ENCODE peak calls at places on chromosomes 4 and X, in seven cellular contexts. One of them, this sample, is unnamed. For H3K9me3 and H3K4me1, the result is how much of the 10 kb centered on the place peaks cover.

GRCh38 chrX:123878177-123878576 is 18.3 kb downstream of the XIAP start:
- DNase-seq in hepatocyte: no peak
- DNase-seq in sigmoid colon: no peak
- DNase-seq in heart left ventricle: no peak
- DNase-seq in mucosa of descending colon: no peak
- DNase-seq in BE2C: no peak
- DNase-seq in psoas muscle: no peak
- DNase-seq in this sample: no peak

GRCh38 chr4:147059064-147059731 is 113.5 kb upstream of the TTC29 start:
- DNase-seq in hepatocyte: no peak
- DNase-seq in sigmoid colon: no peak
- DNase-seq in heart left ventricle: no peak
- DNase-seq in mucosa of descending colon: no peak
- DNase-seq in BE2C: no peak
- DNase-seq in psoas muscle: no peak
- DNase-seq in this sample: no peak

GRCh38 chrX:143873343-143873742 is 10.5 kb upstream of the UBE2NL start:
- DNase-seq in hepatocyte: no peak
- DNase-seq in sigmoid colon: no peak
- DNase-seq in heart left ventricle: no peak
- DNase-seq in mucosa of descending colon: no peak
- DNase-seq in BE2C: no peak
- DNase-seq in psoas muscle: no peak
- DNase-seq in this sample: no peak

GRCh38 chr4:22688236-22688635 is 4.5 kb upstream of the GBA3 start:
- DNase-seq in hepatocyte: no peak
- DNase-seq in sigmoid colon: no peak
- DNase-seq in heart left ventricle: no peak
- DNase-seq in mucosa of descending colon: no peak
- DNase-seq in BE2C: no peak
- DNase-seq in psoas muscle: no peak
- DNase-seq in this sample: no peak

GRCh38 chr4:155478336-155478825 is 101.6 kb upstream of the MAP9 start:
- DNase-seq in hepatocyte: no peak
- DNase-seq in sigmoid colon: no peak
- DNase-seq in heart left ventricle: no peak
- DNase-seq in mucosa of descending colon: no peak
- DNase-seq in BE2C: no peak
- DNase-seq in psoas muscle: no peak
- DNase-seq in this sample: no peak

GRCh38 chr4:75490155-75490554 is 24.0 kb downstream of the RCHY1 start:
- DNase-seq in hepatocyte: peak
- DNase-seq in sigmoid colon: no peak
- DNase-seq in heart left ventricle: no peak
- DNase-seq in mucosa of descending colon: no peak
- DNase-seq in BE2C: no peak
- DNase-seq in psoas muscle: no peak
- DNase-seq in this sample: no peak

GRCh38 chr4:138898282-138898681 is 117.3 kb upstream of the NOCT start:
- DNase-seq in hepatocyte: peak
- DNase-seq in sigmoid colon: no peak
- DNase-seq in heart left ventricle: no peak
- DNase-seq in mucosa of descending colon: no peak
- DNase-seq in BE2C: no peak
- DNase-seq in psoas muscle: no peak
- DNase-seq in this sample: no peak

GRCh38 chr4:55124337-55125076 is 888 bp downstream of the KDR start:
- DNase-seq in hepatocyte: no peak
- DNase-seq in sigmoid colon: no peak
- DNase-seq in heart left ventricle: peak
- DNase-seq in mucosa of descending colon: no peak
- DNase-seq in BE2C: peak
- DNase-seq in psoas muscle: no peak
- DNase-seq in this sample: no peak

DNA sequence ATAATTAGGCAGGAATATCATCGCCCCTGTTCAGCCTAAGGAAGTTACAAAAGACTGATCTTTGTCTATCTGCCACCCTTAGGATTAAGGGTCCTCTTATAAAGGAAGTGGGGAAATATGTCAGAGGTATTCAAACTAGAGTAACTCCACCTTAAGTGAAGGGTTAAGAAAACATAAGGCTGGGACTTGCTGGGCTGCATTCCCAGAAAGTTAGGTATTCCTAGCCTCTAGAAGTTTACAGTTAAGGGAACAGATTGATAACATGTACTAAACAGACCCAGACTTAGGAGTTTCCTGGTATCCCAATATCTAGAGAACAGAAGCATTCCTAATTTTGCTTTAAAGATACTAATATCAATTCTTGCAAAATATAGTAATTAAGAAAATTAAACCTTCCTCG is 6.0 kb downstream of the CXCL2 start:
- DNase-seq in hepatocyte: no peak
- DNase-seq in sigmoid colon: no peak
- DNase-seq in heart left ventricle: no peak
- DNase-seq in mucosa of descending colon: peak
- DNase-seq in BE2C: no peak
- DNase-seq in psoas muscle: no peak
- DNase-seq in this sample: no peak
- TF ChIP-seq CTCF in hepatocyte: no peak
- TF ChIP-seq CTCF in sigmoid colon: no peak
- TF ChIP-seq CTCF in heart left ventricle: no peak
- TF ChIP-seq CTCF in mucosa of descending colon: no peak
- TF ChIP-seq CTCF in BE2C: no peak
- TF ChIP-seq CTCF in psoas muscle: no peak
- TF ChIP-seq CTCF in this sample: no peak

GRCh38 chrX:48461830-48462229 is 8.2 kb downstream of the SLC38A5 start:
- DNase-seq in hepatocyte: no peak
- DNase-seq in sigmoid colon: no peak
- DNase-seq in heart left ventricle: no peak
- DNase-seq in mucosa of descending colon: no peak
- DNase-seq in BE2C: no peak
- DNase-seq in psoas muscle: no peak
- DNase-seq in this sample: no peak
- H3K9me3 ChIP-seq in hepatocyte: under half
- H3K9me3 ChIP-seq in sigmoid colon: under half
- H3K9me3 ChIP-seq in heart left ventricle: under half
- H3K9me3 ChIP-seq in mucosa of descending colon: under half
- H3K9me3 ChIP-seq in BE2C: under half
- H3K9me3 ChIP-seq in psoas muscle: under half
- H3K9me3 ChIP-seq in this sample: under half

GRCh38 chr4:150173854-150174398 is 95.7 kb downstream of the DCLK2 start:
- DNase-seq in hepatocyte: no peak
- DNase-seq in sigmoid colon: no peak
- DNase-seq in heart left ventricle: peak
- DNase-seq in mucosa of descending colon: no peak
- DNase-seq in BE2C: no peak
- DNase-seq in psoas muscle: no peak
- DNase-seq in this sample: no peak

GRCh38 chr4:150178161-150178560 is 99.9 kb downstream of the DCLK2 start:
- DNase-seq in hepatocyte: no peak
- DNase-seq in sigmoid colon: no peak
- DNase-seq in heart left ventricle: no peak
- DNase-seq in mucosa of descending colon: no peak
- DNase-seq in BE2C: no peak
- DNase-seq in psoas muscle: no peak
- DNase-seq in this sample: no peak

GRCh38 chr4:150176559-150176958 is 98.3 kb downstream of the DCLK2 start:
- DNase-seq in hepatocyte: peak
- DNase-seq in sigmoid colon: no peak
- DNase-seq in heart left ventricle: no peak
- DNase-seq in mucosa of descending colon: no peak
- DNase-seq in BE2C: peak
- DNase-seq in psoas muscle: no peak
- DNase-seq in this sample: no peak

DNA sequence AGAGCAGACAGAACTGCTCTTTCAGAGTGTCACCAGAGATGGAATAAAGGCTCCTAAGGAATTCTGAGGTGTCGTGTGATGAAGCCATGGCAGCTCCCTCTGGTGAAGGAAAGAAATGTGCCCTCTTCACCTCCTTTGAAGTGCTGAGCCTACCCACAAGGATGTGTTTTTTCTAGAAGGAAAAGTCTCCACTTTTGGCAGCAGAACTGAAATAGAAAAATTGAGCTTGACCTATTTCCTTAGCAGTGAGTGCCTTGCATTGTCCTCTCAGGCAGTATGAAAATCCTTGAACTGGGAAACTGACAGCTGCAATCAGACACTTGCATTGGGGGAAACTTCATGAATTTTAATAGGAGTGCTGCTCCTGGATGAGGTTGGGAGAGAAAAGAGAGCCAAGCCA is 95.2 kb downstream of the DCLK2 start:
- DNase-seq in hepatocyte: no peak
- DNase-seq in sigmoid colon: no peak
- DNase-seq in heart left ventricle: no peak
- DNase-seq in mucosa of descending colon: no peak
- DNase-seq in BE2C: no peak
- DNase-seq in psoas muscle: no peak
- DNase-seq in this sample: no peak
- H3K4me1 ChIP-seq in hepatocyte: under half
- H3K4me1 ChIP-seq in sigmoid colon: under half
- H3K4me1 ChIP-seq in heart left ventricle: under half
- H3K4me1 ChIP-seq in mucosa of descending colon: under half
- H3K4me1 ChIP-seq in BE2C: under half
- H3K4me1 ChIP-seq in psoas muscle: under half
- H3K4me1 ChIP-seq in this sample: under half

GRCh38 chr4:186188107-186188506 is 3.3 kb upstream of the CYP4V2 start:
- DNase-seq in hepatocyte: no peak
- DNase-seq in sigmoid colon: no peak
- DNase-seq in heart left ventricle: no peak
- DNase-seq in mucosa of descending colon: no peak
- DNase-seq in BE2C: no peak
- DNase-seq in psoas muscle: no peak
- DNase-seq in this sample: no peak
- TF ChIP-seq CTCF in hepatocyte: no peak
- TF ChIP-seq CTCF in sigmoid colon: no peak
- TF ChIP-seq CTCF in heart left ventricle: no peak
- TF ChIP-seq CTCF in mucosa of descending colon: no peak
- TF ChIP-seq CTCF in BE2C: no peak
- TF ChIP-seq CTCF in psoas muscle: no peak
- TF ChIP-seq CTCF in this sample: no peak

DNA sequence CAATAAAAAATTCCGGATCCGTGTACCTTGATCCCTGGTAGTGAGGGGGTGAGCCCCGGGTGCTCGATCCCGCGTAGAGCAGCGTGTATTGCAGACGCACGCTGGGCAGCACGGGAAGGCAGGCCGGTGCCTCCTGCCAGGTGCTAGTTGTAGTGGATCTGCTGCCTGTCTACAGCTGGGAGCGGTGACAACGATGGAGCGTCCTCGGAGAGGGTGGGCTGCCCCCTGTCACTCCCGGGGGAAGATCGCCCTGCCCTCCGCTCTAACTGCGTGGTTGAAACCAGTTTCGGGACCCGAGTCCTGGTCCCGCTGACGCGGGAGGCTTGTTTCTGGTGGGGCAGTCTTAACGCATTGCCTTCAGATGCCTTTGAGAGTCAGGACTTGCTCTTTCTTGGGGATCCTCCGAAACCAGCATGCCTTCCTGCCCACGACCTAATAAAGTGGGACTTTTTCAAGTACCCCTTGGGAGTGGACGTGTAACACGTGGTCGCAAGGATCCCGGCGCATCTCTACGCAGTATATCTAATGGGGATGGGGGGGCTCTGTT is 2.7 kb upstream of the NKX6-1 start:
- DNase-seq in hepatocyte: no peak
- DNase-seq in sigmoid colon: no peak
- DNase-seq in heart left ventricle: no peak
- DNase-seq in mucosa of descending colon: no peak
- DNase-seq in BE2C: no peak
- DNase-seq in psoas muscle: no peak
- DNase-seq in this sample: no peak
- H3K9me3 ChIP-seq in hepatocyte: under half
- H3K9me3 ChIP-seq in sigmoid colon: under half
- H3K9me3 ChIP-seq in heart left ventricle: under half
- H3K9me3 ChIP-seq in mucosa of descending colon: under half
- H3K9me3 ChIP-seq in BE2C: under half
- H3K9me3 ChIP-seq in psoas muscle: under half
- H3K9me3 ChIP-seq in this sample: under half

GRCh38 chrX:56761167-56761566 is 32.1 kb downstream of the NBDY start:
- DNase-seq in hepatocyte: no peak
- DNase-seq in sigmoid colon: peak
- DNase-seq in heart left ventricle: no peak
- DNase-seq in mucosa of descending colon: no peak
- DNase-seq in BE2C: no peak
- DNase-seq in psoas muscle: no peak
- DNase-seq in this sample: no peak
- H3K4me1 ChIP-seq in hepatocyte: under half
- H3K4me1 ChIP-seq in sigmoid colon: under half
- H3K4me1 ChIP-seq in heart left ventricle: under half
- H3K4me1 ChIP-seq in mucosa of descending colon: under half
- H3K4me1 ChIP-seq in BE2C: under half
- H3K4me1 ChIP-seq in psoas muscle: under half
- H3K4me1 ChIP-seq in this sample: under half

This sample was measured in lung.